ENCODE peak calls at places on chromosomes 13 and 19, in six cellular contexts. X is pancreas, Z is thoracic aorta, M is A549, C is ovary, Y is suprapubic skin. A is an unnamed sample.

GRCh38 chr19:47994209-47994802 is at the start of gene ELSPBP1:
- DNase-seq in X (no peak), Z (no peak), M (no peak), C (no peak), Y (no peak), A (no peak)

GRCh38 chr19:44681992-44682790 is 10.9 kb downstream of the CEACAM19 start:
- DNase-seq in X (no peak), Z (no peak), M (no peak), C (no peak), Y (no peak), A (no peak)

GRCh38 chr13:89267734-89268133 is 1596.6 kb downstream of the SLITRK5 start:
- DNase-seq in X (no peak), Z (no peak), M (no peak), C (no peak), Y (no peak), A (no peak)

GRCh38 chr13:23956106-23956505 is 58.8 kb upstream of the C1QTNF9B start:
- DNase-seq in X (no peak), Z (no peak), M (peak), C (no peak), Y (no peak), A (no peak)

GRCh38 chr19:19034204-19034624 is 811 bp downstream of the ARMC6 start:
- DNase-seq in X (peak), Z (no peak), M (peak), C (no peak), Y (no peak), A (no peak)

GRCh38 chr19:5106971-5107370 is 138.1 kb downstream of the KDM4B start:
- DNase-seq in X (no peak), Z (no peak), M (no peak), C (no peak), Y (no peak), A (no peak)

GRCh38 chr19:4260605-4261191 is 13.8 kb downstream of the YJU2 start:
- DNase-seq in X (no peak), Z (no peak), M (no peak), C (no peak), Y (no peak), A (no peak)

GRCh38 chr13:69623973-69624372 is 483.7 kb upstream of the ATXN8OS start:
- DNase-seq in X (no peak), Z (no peak), M (no peak), C (no peak), Y (no peak), A (no peak)

GRCh38 chr19:927044-927706 is 1.3 kb downstream of the ARID3A start:
- DNase-seq in X (no peak), Z (no peak), M (no peak), C (peak), Y (peak), A (no peak)

GRCh38 chr19:20359933-20360720 is 193.1 kb downstream of the ZNF486 start:
- DNase-seq in X (peak), Z (no peak), M (no peak), C (no peak), Y (no peak), A (no peak)

GRCh38 chr19:39617745-39618144 is 15.4 kb downstream of the LGALS13 start:
- DNase-seq in X (no peak), Z (no peak), M (no peak), C (no peak), Y (no peak), A (no peak)

GRCh38 chr13:114044486-114044885 is 70.6 kb upstream of the C13orf46 start:
- DNase-seq in X (no peak), Z (no peak), M (peak), C (no peak), Y (no peak), A (no peak)

GRCh38 chr19:2145831-2146241 is 5.5 kb downstream of the AP3D1 start:
- DNase-seq in X (no peak), Z (no peak), M (no peak), C (no peak), Y (no peak), A (no peak)

GRCh38 chr13:30169442-30169841 is 137.9 kb downstream of the KATNAL1 start:
- DNase-seq in X (no peak), Z (no peak), M (no peak), C (no peak), Y (no peak), A (no peak)

GRCh38 chr19:45391871-45392665 is 12.8 kb downstream of the PPP1R13L start:
- DNase-seq in X (no peak), Z (no peak), M (no peak), C (no peak), Y (no peak), A (no peak)

GRCh38 chr19:51107406-51108065 is 673 bp downstream of the CTU1 start:
- DNase-seq in X (no peak), Z (no peak), M (no peak), C (no peak), Y (no peak), A (no peak)

GRCh38 chr13:62510906-62511655 is 1095.4 kb upstream of the PCDH20 start:
- DNase-seq in X (no peak), Z (no peak), M (no peak), C (no peak), Y (no peak), A (no peak)

GRCh38 chr19:39645800-39646411 is 9.8 kb upstream of the LGALS16 start:
- DNase-seq in X (no peak), Z (no peak), M (no peak), C (no peak), Y (no peak), A (no peak)

GRCh38 chr19:23071087-23071511 is 45.7 kb upstream of the ZNF730 start:
- DNase-seq in X (no peak), Z (no peak), M (no peak), C (peak), Y (no peak), A (no peak)

GRCh38 chr13:77002590-77003190 is 10.8 kb downstream of the CLN5 start:
- DNase-seq in X (no peak), Z (no peak), M (peak), C (no peak), Y (no peak), A (no peak)

GRCh38 chr19:54416695-54417491 is 1.6 kb downstream of the TTYH1 start:
- DNase-seq in X (no peak), Z (no peak), M (no peak), C (no peak), Y (no peak), A (no peak)

GRCh38 chr13:108961542-108962125 is 332.2 kb downstream of the MYO16 start:
- DNase-seq in X (no peak), Z (no peak), M (peak), C (no peak), Y (no peak), A (no peak)

GRCh38 chr13:30395192-30396158 is 26.8 kb upstream of the UBE2L5 start:
- DNase-seq in X (peak), Z (peak), M (peak), C (peak), Y (peak), A (peak)

GRCh38 chr13:98155475-98156111 is 12.7 kb downstream of the FARP1 start:
- DNase-seq in X (no peak), Z (no peak), M (no peak), C (no peak), Y (no peak), A (no peak)

GRCh38 chr13:21106089-21106488 is 44.7 kb upstream of the LATS2 start:
- DNase-seq in X (no peak), Z (no peak), M (no peak), C (no peak), Y (peak), A (no peak)

GRCh38 chr19:8307400-8307964 is 676 bp downstream of the CD320 start:
- DNase-seq in X (no peak), Z (no peak), M (no peak), C (no peak), Y (peak), A (peak)

GRCh38 chr13:105984236-105984635 is 551.2 kb downstream of the EFNB2 start:
- DNase-seq in X (no peak), Z (no peak), M (no peak), C (no peak), Y (no peak), A (no peak)

GRCh38 chr19:29120471-29120870 is 92.5 kb downstream of the UQCRFS1 start:
- DNase-seq in X (no peak), Z (no peak), M (no peak), C (no peak), Y (no peak), A (no peak)

GRCh38 chr19:10043286-10043927 is 30.1 kb downstream of the RDH8 start:
- DNase-seq in X (no peak), Z (no peak), M (no peak), C (no peak), Y (no peak), A (no peak)

GRCh38 chr19:3578390-3578789 is 5.6 kb downstream of the HMG20B start:
- DNase-seq in X (no peak), Z (no peak), M (no peak), C (no peak), Y (no peak), A (no peak)

GRCh38 chr13:110774051-110774450 is 60.6 kb downstream of the ING1 start:
- DNase-seq in X (no peak), Z (no peak), M (no peak), C (no peak), Y (no peak), A (no peak)

GRCh38 chr19:53013621-53014020 is at the start of gene ERVV-1:
- DNase-seq in X (no peak), Z (no peak), M (no peak), C (no peak), Y (peak), A (no peak)

GRCh38 chr13:107716741-107717140 is 498.6 kb downstream of the LIG4 start:
- DNase-seq in X (no peak), Z (no peak), M (no peak), C (no peak), Y (no peak), A (no peak)

GRCh38 chr19:13819242-13819641 is 24.0 kb downstream of the ZSWIM4 start:
- DNase-seq in X (no peak), Z (no peak), M (no peak), C (no peak), Y (no peak), A (no peak)

GRCh38 chr13:97879646-97880297 is 73.7 kb upstream of the IPO5 start:
- DNase-seq in X (no peak), Z (no peak), M (peak), C (no peak), Y (no peak), A (no peak)

GRCh38 chr13:74464656-74465055 is 330.5 kb upstream of the KLF12 start:
- DNase-seq in X (no peak), Z (no peak), M (no peak), C (no peak), Y (no peak), A (no peak)

GRCh38 chr13:43284162-43284561 is 260.8 kb downstream of the DNAJC15 start:
- DNase-seq in X (no peak), Z (no peak), M (no peak), C (no peak), Y (no peak), A (no peak)

GRCh38 chr13:26474286-26474685 is 83.2 kb upstream of the WASF3 start:
- DNase-seq in X (no peak), Z (no peak), M (no peak), C (no peak), Y (no peak), A (no peak)

GRCh38 chr13:26476744-26477129 is 80.7 kb upstream of the WASF3 start:
- DNase-seq in X (no peak), Z (no peak), M (no peak), C (no peak), Y (no peak), A (no peak)

GRCh38 chr13:26476111-26476743 is 81.3 kb upstream of the WASF3 start:
- DNase-seq in X (no peak), Z (no peak), M (no peak), C (no peak), Y (no peak), A (no peak)

GRCh38 chr13:26473571-26474230 is 83.8 kb upstream of the WASF3 start:
- DNase-seq in X (no peak), Z (no peak), M (no peak), C (no peak), Y (no peak), A (no peak)

GRCh38 chr13:26475176-26476110 is 82.0 kb upstream of the WASF3 start:
- DNase-seq in X (no peak), Z (no peak), M (no peak), C (no peak), Y (no peak), A (no peak)
- H3K27ac ChIP-seq in X (no peak), Z (peak), M (no peak), C (no peak), Y (peak), A (no peak)

DNA sequence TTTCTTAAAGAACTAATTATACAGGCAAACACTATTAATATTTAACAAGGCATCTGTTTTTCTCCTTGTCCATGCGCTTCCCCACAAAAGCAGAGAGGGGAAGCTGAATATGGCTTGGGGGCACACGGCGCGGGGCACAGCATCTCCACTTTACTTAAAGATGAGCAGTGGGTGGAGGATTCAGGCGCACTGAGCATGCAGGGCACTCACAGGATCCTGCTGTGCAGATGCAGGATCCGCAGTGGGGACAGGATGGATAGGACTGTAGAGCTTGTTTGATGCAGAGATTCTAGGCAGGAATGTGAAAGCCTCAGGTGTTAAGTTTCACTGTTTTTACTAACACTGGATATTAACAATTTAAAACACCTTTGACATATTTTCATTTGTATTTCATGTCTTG is 43.3 kb downstream of the ATP11A start:
- DNase-seq in X (no peak), Z (no peak), M (no peak), C (no peak), Y (no peak), A (no peak)
- H3K27ac ChIP-seq in X (no peak), Z (no peak), M (no peak), C (no peak), Y (no peak), A (no peak)

DNA sequence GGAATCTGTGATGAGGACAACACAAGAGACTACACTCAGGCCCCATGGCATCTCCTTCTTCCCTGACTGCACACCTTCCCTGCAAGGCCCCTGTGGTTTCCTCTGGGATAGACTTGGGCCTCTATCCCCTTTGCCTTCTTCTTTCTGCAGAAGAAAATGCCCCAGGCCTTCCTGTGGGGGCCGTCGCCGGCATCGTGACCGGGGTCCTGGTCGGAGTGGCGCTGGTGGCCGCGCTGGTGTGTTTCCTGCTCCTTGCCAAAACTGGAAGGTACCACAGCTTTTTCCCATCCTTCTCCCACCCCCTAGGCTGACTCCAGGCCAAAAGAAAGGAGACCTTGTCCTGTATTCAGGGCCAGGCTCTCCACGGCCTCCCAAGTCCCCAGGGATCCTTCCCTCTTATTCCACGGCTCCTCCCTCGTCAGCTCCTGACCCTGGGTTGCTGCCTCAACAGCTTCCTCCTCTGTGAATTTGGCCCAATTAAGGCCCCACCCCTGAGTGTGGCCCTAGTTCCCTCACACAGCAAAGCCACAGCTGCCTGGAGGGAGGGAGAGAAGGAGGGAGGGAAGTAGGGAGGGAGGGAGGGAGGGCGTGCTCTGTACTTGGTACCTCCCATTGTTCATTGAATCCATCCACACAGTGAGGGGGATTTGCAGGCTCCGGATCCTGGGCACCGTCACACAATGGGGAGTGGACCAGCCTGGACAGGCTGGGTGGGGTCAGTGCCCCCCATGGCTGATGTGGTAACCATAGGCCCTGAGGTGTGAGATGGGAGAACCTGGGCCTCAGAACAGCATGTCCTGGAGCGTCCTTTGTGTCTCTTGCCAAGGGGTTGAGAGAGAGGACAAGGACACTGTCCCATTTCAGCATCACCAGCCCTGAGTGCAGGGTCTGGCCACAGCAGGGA is 12.5 kb downstream of the CEACAM3 start:
- DNase-seq in X (peak), Z (no peak), M (no peak), C (no peak), Y (peak), A (no peak)
- H3K27ac ChIP-seq in X (no peak), Z (no peak), M (no peak), C (no peak), Y (no peak), A (no peak)

GRCh38 chr13:95191821-95192220 is 109.4 kb downstream of the ABCC4 start:
- DNase-seq in X (peak), Z (no peak), M (peak), C (peak), Y (no peak), A (no peak)

GRCh38 chr13:95197548-95197947 is 103.7 kb downstream of the ABCC4 start:
- DNase-seq in X (no peak), Z (no peak), M (no peak), C (no peak), Y (no peak), A (no peak)

GRCh38 chr13:95195146-95195545 is 106.1 kb downstream of the ABCC4 start:
- DNase-seq in X (no peak), Z (no peak), M (no peak), C (no peak), Y (no peak), A (no peak)

GRCh38 chr13:95192998-95193397 is 108.3 kb downstream of the ABCC4 start:
- DNase-seq in X (no peak), Z (no peak), M (no peak), C (no peak), Y (no peak), A (no peak)

DNA sequence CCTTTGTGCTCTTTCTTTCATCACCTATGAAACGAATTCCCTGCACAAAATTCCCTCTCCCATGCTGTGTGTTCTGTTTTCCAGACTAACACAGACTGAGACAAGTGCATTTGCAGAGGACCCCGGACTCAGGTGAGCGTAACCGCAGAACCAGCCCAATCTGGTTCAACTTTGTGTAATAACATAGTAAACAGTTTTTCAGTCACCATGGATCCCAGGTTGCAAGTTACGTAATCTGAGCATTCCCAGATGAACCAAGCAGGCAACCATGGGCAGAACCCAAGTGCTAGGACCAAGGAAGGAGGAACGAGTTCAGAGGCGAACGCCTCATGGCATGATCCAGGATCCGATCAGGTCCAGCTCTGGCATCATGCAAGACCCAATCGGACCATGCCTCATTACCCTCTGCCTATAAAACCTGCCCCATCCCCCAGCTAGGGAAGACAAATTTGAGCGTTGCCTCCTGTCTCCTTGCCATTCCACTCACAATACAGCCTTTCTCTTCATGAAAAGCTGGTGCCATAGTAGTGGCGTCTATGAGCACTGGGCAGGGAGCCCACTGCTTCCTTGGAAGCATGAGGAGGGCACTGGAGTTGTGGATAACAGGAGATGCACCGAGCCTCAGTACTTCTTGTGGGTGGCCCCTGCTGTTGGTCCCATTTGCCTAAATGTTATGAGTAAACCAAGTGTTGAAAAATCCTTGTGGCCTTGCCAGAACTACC is 107.6 kb downstream of the ABCC4 start:
- DNase-seq in X (no peak), Z (no peak), M (no peak), C (no peak), Y (no peak), A (no peak)
- H3K27ac ChIP-seq in X (no peak), Z (no peak), M (peak), C (no peak), Y (no peak), A (no peak)

DNA sequence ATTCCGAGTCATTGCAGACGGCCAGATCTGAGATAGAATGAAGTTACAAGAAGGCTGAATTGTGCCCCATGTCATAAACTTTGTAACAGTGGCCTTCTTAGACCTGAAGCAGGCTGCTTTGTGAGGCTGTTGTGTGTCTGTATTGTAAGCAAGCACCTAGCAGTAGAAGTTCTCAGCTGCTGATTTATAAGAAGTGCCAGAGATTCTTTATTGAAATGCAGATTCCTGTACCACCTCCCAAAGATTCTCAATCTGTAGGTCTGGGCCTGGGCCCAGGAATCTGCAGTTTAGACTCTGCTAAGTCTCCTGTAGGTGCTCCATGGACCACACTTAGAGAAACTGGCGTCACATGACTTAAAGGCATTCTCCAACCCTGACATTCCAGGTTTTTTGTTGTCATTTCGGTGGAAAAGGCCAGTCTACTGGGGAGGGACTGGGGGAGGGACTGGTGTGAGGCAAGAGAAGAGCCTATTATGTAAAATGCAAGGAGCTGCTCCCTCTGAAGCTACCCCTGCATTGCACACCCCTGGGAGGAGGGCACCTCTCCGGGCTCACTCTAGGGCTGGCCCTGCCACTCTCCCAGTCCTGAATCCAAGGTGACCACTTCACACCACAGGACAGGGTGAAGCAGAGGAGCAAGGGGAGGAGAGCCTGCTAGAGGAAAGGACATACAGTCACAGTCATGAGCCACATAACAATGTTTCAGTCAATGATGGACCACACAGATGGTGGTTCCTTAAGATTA is 769 bp upstream of the TMEM272 start:
- DNase-seq in X (no peak), Z (no peak), M (no peak), C (no peak), Y (no peak), A (no peak)
- H3K27ac ChIP-seq in X (no peak), Z (no peak), M (peak), C (no peak), Y (no peak), A (no peak)

A was measured in breast epithelium.